ENCODE peak calls at places on chromosomes 3 and 15, in ten cellular contexts. I is DMS153; X is NCI-H2171; O is EL; H is ureter; Q is CD8-positive, alpha-beta T cell; G is NCI-H1092; N is NCI-H69; K is endothelial cell; M is lower lobe of right lung. C is an unnamed sample.

GRCh38 chr3:71955549-71956373 is 170.8 kb upstream of the PROK2 start:
- DNase-seq in Q (no peak), X (peak; percentile 54), K (peak; percentile 65), G (peak; percentile 65), N (peak; percentile 92), O (peak; percentile 78), I (no peak), M (peak; percentile 66), H (peak; percentile 82), C (no peak)

GRCh38 chr3:86969500-86970189 is 21.3 kb downstream of the VGLL3 start:
- DNase-seq in I (no peak), K (peak; percentile 36), Q (no peak), H (no peak), N (peak; percentile 38), X (no peak), O (peak; percentile 68), M (no peak), G (peak; percentile 4), C (peak; percentile 39)

GRCh38 chr3:167396075-167396474 is 16.0 kb upstream of the ZBBX start:
- DNase-seq in G (no peak), H (no peak), M (no peak), I (no peak), N (no peak), K (no peak), X (no peak), Q (no peak), O (no peak), C (no peak)

GRCh38 chr3:38119248-38119544 is 17.7 kb downstream of the ACAA1 start:
- DNase-seq in N (no peak), K (no peak), O (no peak), M (no peak), Q (no peak), H (no peak), G (no peak), X (no peak), I (no peak), C (no peak)

GRCh38 chr3:67685499-67685898 is 31.1 kb upstream of the SUCLG2 start:
- DNase-seq in K (no peak), H (no peak), M (no peak), N (no peak), O (no peak), X (no peak), I (no peak), Q (no peak), G (no peak), C (no peak)

GRCh38 chr3:189557824-189558223 is 73.4 kb upstream of the TP63 start:
- DNase-seq in Q (no peak), H (no peak), I (no peak), M (no peak), N (no peak), K (no peak), G (no peak), X (no peak), O (peak; percentile 16), C (no peak)

GRCh38 chr15:87167055-87167454 is 1087.4 kb downstream of the AGBL1 start:
- DNase-seq in K (no peak), H (no peak), Q (no peak), M (no peak), G (no peak), X (no peak), O (peak; percentile 62), I (no peak), N (no peak), C (no peak)

GRCh38 chr15:94125698-94126097 is 105.7 kb upstream of the MCTP2 start:
- DNase-seq in M (no peak), X (no peak), I (no peak), Q (no peak), O (no peak), K (no peak), N (no peak), G (no peak), H (no peak), C (no peak)

GRCh38 chr15:29822100-29822684 is at the start of gene TJP1:
- DNase-seq in O (peak; percentile 79), H (peak; percentile 68), K (peak; percentile 92), X (peak; percentile 71), I (peak; percentile 11), N (peak; percentile 94), M (peak; percentile 82), Q (no peak), G (peak; percentile 28), C (peak; percentile 87)

GRCh38 chr3:12286927-12287726 is 1.7 kb upstream of the PPARG start:
- DNase-seq in M (peak; percentile 52), H (no peak), N (peak; percentile 31), X (no peak), K (peak; percentile 25), O (peak; percentile 26), I (no peak), Q (no peak), G (no peak), C (no peak)

GRCh38 chr3:53816430-53816829 is 29.8 kb downstream of the CHDH start:
- DNase-seq in Q (no peak), N (no peak), I (no peak), X (no peak), K (no peak), O (no peak), G (no peak), H (no peak), M (no peak), C (no peak)

GRCh38 chr3:38583688-38584087 is 65.8 kb downstream of the SCN5A start:
- DNase-seq in N (no peak), G (no peak), Q (no peak), H (peak; percentile 25), I (no peak), K (no peak), X (no peak), O (no peak), M (peak; percentile 11), C (no peak)

C was measured in T47D.